ENCODE peak calls at places on chromosomes 7 and 10, in ten cellular contexts. Z is nephron progenitor cell; L is GM10248; Y is GM04503; N is astrocyte of the cerebellum; D is activated naive CD8-positive, alpha-beta T cell treated with anti-CD3 and anti-CD28 coated beads, Interleukin-2, amount 50 U/mL, for 24 hours; B is osteocyte; A is cerebellar cortex; P is CD8-positive, alpha-beta memory T cell; R is A549. S is an unnamed sample.

GRCh38 chr10:1057106-1057657 is 997 bp downstream of the WDR37 start:
- DNase-seq in Z (peak), L (no peak), Y (no peak), N (no peak), D (no peak), B (no peak), A (no peak), P (no peak), R (peak), S (no peak)

GRCh38 chr10:1535337-1535957 is 201.9 kb downstream of the ADARB2 start:
- DNase-seq in Z (no peak), L (no peak), Y (no peak), N (no peak), D (no peak), B (no peak), A (no peak), P (no peak), R (no peak), S (no peak)

GRCh38 chr10:129853236-129853946 is 110.7 kb downstream of the EBF3 start:
- DNase-seq in Z (no peak), L (no peak), Y (no peak), N (no peak), D (no peak), B (no peak), A (peak), P (no peak), R (peak), S (no peak)

GRCh38 chr7:111255576-111255975 is 164.6 kb downstream of the LRRN3 start:
- DNase-seq in Z (no peak), L (no peak), Y (no peak), N (no peak), D (no peak), B (no peak), A (no peak), P (no peak), R (no peak), S (no peak)

GRCh38 chr7:92678291-92678920 is 88.2 kb upstream of the FAM133B start:
- DNase-seq in Z (no peak), L (no peak), Y (no peak), N (no peak), D (no peak), B (no peak), A (no peak), P (no peak), R (no peak), S (no peak)

GRCh38 chr10:75606203-75606779 is 174.9 kb downstream of the LRMDA start:
- DNase-seq in Z (no peak), L (peak), Y (no peak), N (no peak), D (no peak), B (no peak), A (no peak), P (no peak), R (no peak), S (no peak)

GRCh38 chr7:2003931-2004812 is 228.6 kb downstream of the MAD1L1 start:
- DNase-seq in Z (peak), L (no peak), Y (no peak), N (no peak), D (no peak), B (no peak), A (no peak), P (no peak), R (no peak), S (no peak)

GRCh38 chr10:4677296-4678021 is 148.5 kb upstream of the AKR1E2 start:
- DNase-seq in Z (no peak), L (no peak), Y (no peak), N (no peak), D (no peak), B (no peak), A (no peak), P (no peak), R (peak), S (no peak)

GRCh38 chr10:8050561-8051108 is 3.9 kb upstream of the GATA3 start:
- DNase-seq in Z (peak), L (no peak), Y (no peak), N (no peak), D (peak), B (no peak), A (no peak), P (no peak), R (peak), S (no peak)

GRCh38 chr7:150994838-150995510 is 4.2 kb downstream of the NOS3 start:
- DNase-seq in Z (no peak), L (no peak), Y (no peak), N (no peak), D (no peak), B (no peak), A (no peak), P (no peak), R (no peak), S (no peak)

GRCh38 chr10:35824704-35825103 is 182.6 kb upstream of the FZD8 start:
- DNase-seq in Z (no peak), L (no peak), Y (no peak), N (no peak), D (no peak), B (no peak), A (no peak), P (no peak), R (no peak), S (no peak)

GRCh38 chr7:22142593-22142992 is 196.9 kb upstream of the CDCA7L start:
- DNase-seq in Z (no peak), L (no peak), Y (no peak), N (no peak), D (no peak), B (no peak), A (no peak), P (no peak), R (no peak), S (no peak)

GRCh38 chr10:52004342-52004949 is 305.1 kb upstream of the CSTF2T start:
- DNase-seq in Z (no peak), L (peak), Y (peak), N (peak), D (no peak), B (no peak), A (peak), P (no peak), R (peak), S (peak)

GRCh38 chr7:7696458-7697119 is 21.8 kb downstream of the RPA3 start:
- DNase-seq in Z (no peak), L (no peak), Y (no peak), N (peak), D (no peak), B (no peak), A (no peak), P (no peak), R (no peak), S (peak)

GRCh38 chr7:76236226-76236625 is 34.5 kb downstream of the SRRM3 start:
- DNase-seq in Z (no peak), L (peak), Y (no peak), N (no peak), D (no peak), B (no peak), A (no peak), P (no peak), R (no peak), S (no peak)

GRCh38 chr10:12042409-12042796 is 206 bp downstream of the UPF2 start:
- DNase-seq in Z (peak), L (peak), Y (no peak), N (no peak), D (peak), B (peak), A (no peak), P (peak), R (peak), S (no peak)